ENCODE peak calls at places on chromosomes 6 and 20, in four cellular contexts. One of them, this sample, is unnamed.

GRCh38 chr6:43013020-43013842 is 515 bp downstream of the MEA1 start:
- DNase-seq in mammary epithelial cell: no peak
- DNase-seq in IMR-90: peak; percentile 21
- DNase-seq in sigmoid colon: no peak
- DNase-seq in this sample: no peak

GRCh38 chr6:159043236-159043635 is 1.6 kb downstream of the TAGAP start:
- DNase-seq in sigmoid colon: no peak
- DNase-seq in mammary epithelial cell: no peak
- DNase-seq in IMR-90: no peak
- DNase-seq in this sample: no peak

GRCh38 chr6:51025082-51025777 is 206.6 kb downstream of the TFAP2B start:
- DNase-seq in IMR-90: peak; percentile 7
- DNase-seq in sigmoid colon: no peak
- DNase-seq in mammary epithelial cell: peak; percentile 7
- DNase-seq in this sample: no peak

GRCh38 chr6:114287461-114287860 is 55.4 kb downstream of the HS3ST5 start:
- DNase-seq in IMR-90: no peak
- DNase-seq in mammary epithelial cell: no peak
- DNase-seq in sigmoid colon: no peak
- DNase-seq in this sample: no peak

GRCh38 chr6:7589221-7589620 is 777 bp upstream of the SNRNP48 start:
- DNase-seq in sigmoid colon: no peak
- DNase-seq in IMR-90: no peak
- DNase-seq in mammary epithelial cell: no peak
- DNase-seq in this sample: no peak

GRCh38 chr6:161406633-161407032 is 132.8 kb upstream of the AGPAT4 start:
- DNase-seq in mammary epithelial cell: peak; percentile 95
- DNase-seq in IMR-90: peak; percentile 88
- DNase-seq in sigmoid colon: no peak
- DNase-seq in this sample: no peak

GRCh38 chr6:141451508-141452353 is 681.0 kb upstream of the GJE1 start:
- DNase-seq in sigmoid colon: no peak
- DNase-seq in mammary epithelial cell: peak; percentile 50
- DNase-seq in IMR-90: peak; percentile 83
- DNase-seq in this sample: no peak

GRCh38 chr20:33859157-33859695 is 48.1 kb downstream of the CHMP4B start:
- DNase-seq in IMR-90: no peak
- DNase-seq in sigmoid colon: no peak
- DNase-seq in mammary epithelial cell: no peak
- DNase-seq in this sample: no peak

GRCh38 chr6:105301756-105302616 is 100.9 kb downstream of the PREP start:
- DNase-seq in sigmoid colon: no peak
- DNase-seq in mammary epithelial cell: no peak
- DNase-seq in IMR-90: no peak
- DNase-seq in this sample: no peak

GRCh38 chr6:21046276-21046675 is 512.0 kb downstream of the CDKAL1 start:
- DNase-seq in IMR-90: no peak
- DNase-seq in sigmoid colon: no peak
- DNase-seq in mammary epithelial cell: no peak
- DNase-seq in this sample: no peak
- H3K27ac ChIP-seq in IMR-90: no peak overlapping the region
- H3K27ac ChIP-seq in sigmoid colon: no peak overlapping the region
- H3K27ac ChIP-seq in mammary epithelial cell: no peak overlapping the region
- H3K27ac ChIP-seq in this sample: no peak overlapping the region

DNA sequence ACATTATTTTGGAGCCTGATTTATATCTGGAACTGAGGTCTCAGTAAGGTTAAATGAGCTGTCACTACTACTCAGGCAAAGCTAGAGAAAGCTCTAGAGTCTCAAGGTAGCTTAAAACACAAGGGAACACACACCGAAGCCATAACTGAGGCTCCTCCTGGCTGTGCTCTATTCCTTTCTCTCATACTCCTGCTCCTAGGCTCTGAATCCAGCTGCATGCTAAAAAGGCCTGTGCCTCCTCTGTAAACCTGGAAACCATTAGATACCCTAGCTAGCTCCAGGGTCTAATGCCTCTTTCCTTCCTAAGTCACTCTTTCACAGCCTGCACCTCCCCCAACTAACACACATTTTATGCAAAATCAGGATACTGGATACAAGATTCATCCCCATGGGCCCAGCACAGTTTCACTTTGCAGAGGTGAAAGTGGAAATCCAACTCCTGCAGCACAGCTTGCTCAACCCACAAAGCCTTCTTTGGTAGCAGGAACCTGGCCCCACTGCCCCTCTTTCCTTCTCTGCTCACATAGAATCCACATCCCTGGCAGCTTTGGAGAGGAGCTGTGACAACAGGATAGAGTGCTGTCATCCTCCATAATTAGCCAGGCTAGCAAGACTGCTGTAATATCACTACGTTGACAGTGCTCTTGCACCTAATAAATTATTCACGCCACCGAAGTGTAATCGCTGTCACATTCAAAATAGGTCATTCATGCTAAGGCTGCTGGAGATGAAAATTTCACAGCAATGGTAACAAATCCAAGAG is 16.9 kb downstream of the RIPOR2 start:
- DNase-seq in IMR-90: no peak
- DNase-seq in sigmoid colon: no peak
- DNase-seq in mammary epithelial cell: no peak
- DNase-seq in this sample: no peak
- H3K27ac ChIP-seq in IMR-90: peak overlapping the region; percentile 62
- H3K27ac ChIP-seq in sigmoid colon: no peak overlapping the region
- H3K27ac ChIP-seq in mammary epithelial cell: no peak overlapping the region
- H3K27ac ChIP-seq in this sample: no peak overlapping the region

GRCh38 chr6:138540468-138540867 is 41.2 kb upstream of the NHSL1 start:
- DNase-seq in sigmoid colon: no peak
- DNase-seq in IMR-90: peak; percentile 97
- DNase-seq in mammary epithelial cell: no peak
- DNase-seq in this sample: no peak
- H3K27ac ChIP-seq in sigmoid colon: peak overlapping the region; percentile 56
- H3K27ac ChIP-seq in IMR-90: peak overlapping the region; percentile 91
- H3K27ac ChIP-seq in mammary epithelial cell: no peak overlapping the region
- H3K27ac ChIP-seq in this sample: no peak overlapping the region

GRCh38 chr6:137764464-137764863 is 102.6 kb upstream of the TNFAIP3 start:
- DNase-seq in mammary epithelial cell: peak; percentile 92
- DNase-seq in sigmoid colon: no peak
- DNase-seq in IMR-90: peak; percentile 83
- DNase-seq in this sample: no peak
- H3K27ac ChIP-seq in mammary epithelial cell: peak overlapping the region; percentile 83
- H3K27ac ChIP-seq in sigmoid colon: no peak overlapping the region
- H3K27ac ChIP-seq in IMR-90: no peak overlapping the region
- H3K27ac ChIP-seq in this sample: no peak overlapping the region

GRCh38 chr6:22752522-22752921 is 183.2 kb downstream of the HDGFL1 start:
- DNase-seq in sigmoid colon: no peak
- DNase-seq in mammary epithelial cell: no peak
- DNase-seq in IMR-90: no peak
- DNase-seq in this sample: no peak

GRCh38 chr6:22756365-22756764 is 187.0 kb downstream of the HDGFL1 start:
- DNase-seq in sigmoid colon: no peak
- DNase-seq in mammary epithelial cell: peak; percentile 76
- DNase-seq in IMR-90: peak; percentile 77
- DNase-seq in this sample: no peak

GRCh38 chr6:22754111-22754510 is 184.7 kb downstream of the HDGFL1 start:
- DNase-seq in mammary epithelial cell: no peak
- DNase-seq in sigmoid colon: no peak
- DNase-seq in IMR-90: peak; percentile 87
- DNase-seq in this sample: no peak

DNA sequence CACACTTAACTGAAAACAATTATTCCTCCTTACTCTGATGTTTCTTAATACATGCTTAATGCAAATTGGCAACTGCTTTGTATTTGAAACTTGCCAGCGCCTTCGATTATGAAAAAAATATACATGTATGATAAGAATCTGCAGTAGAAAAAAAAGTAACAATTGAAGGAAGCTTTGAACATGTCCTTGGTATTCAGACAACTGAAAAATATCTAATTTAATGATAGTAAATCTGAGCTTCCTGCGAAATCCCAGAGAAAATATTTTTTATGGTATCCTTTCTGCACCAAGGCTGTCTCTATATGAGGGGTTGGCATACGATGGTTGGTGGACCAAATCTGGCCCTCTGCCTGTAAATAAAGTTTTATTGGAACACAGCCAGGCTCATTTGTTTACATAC is 186.2 kb downstream of the HDGFL1 start:
- DNase-seq in mammary epithelial cell: no peak
- DNase-seq in IMR-90: no peak
- DNase-seq in sigmoid colon: no peak
- DNase-seq in this sample: no peak
- H3K27ac ChIP-seq in mammary epithelial cell: no peak overlapping the region
- H3K27ac ChIP-seq in IMR-90: no peak overlapping the region
- H3K27ac ChIP-seq in sigmoid colon: no peak overlapping the region
- H3K27ac ChIP-seq in this sample: no peak overlapping the region

GRCh38 chr6:2917801-2918495 is 14.8 kb upstream of the SERPINB9 start:
- DNase-seq in mammary epithelial cell: no peak
- DNase-seq in IMR-90: no peak
- DNase-seq in sigmoid colon: no peak
- DNase-seq in this sample: peak; percentile 53
- H3K27ac ChIP-seq in mammary epithelial cell: no peak overlapping the region
- H3K27ac ChIP-seq in IMR-90: no peak overlapping the region
- H3K27ac ChIP-seq in sigmoid colon: no peak overlapping the region
- H3K27ac ChIP-seq in this sample: no peak overlapping the region